ENCODE peak calls at places on chromosomes 1 and 21, in eight cellular contexts. Z is osteoblast, O is endothelial cell of umbilical vein, G is H9, T is AG04450, C is ovary, Y is SK-N-SH, W is left ventricle myocardium inferior. L is an unnamed sample. For H3K27me3, the result is how much of the 10 kb centered on the place peaks cover.

GRCh38 chr1:3776231-3777030 is 3.9 kb downstream of the SMIM1 start:
- DNase-seq in Z (peak), O (no peak), G (no peak), T (no peak), C (no peak), Y (no peak), W (no peak), L (peak)

GRCh38 chr1:59750612-59751395 is 63.9 kb upstream of the HOOK1 start:
- DNase-seq in Z (peak), O (peak), G (no peak), T (peak), C (peak), Y (no peak), W (no peak), L (no peak)

GRCh38 chr21:41809891-41810596 is 43.2 kb upstream of the RIPK4 start:
- DNase-seq in Z (peak), O (no peak), G (no peak), T (no peak), C (no peak), Y (no peak), W (no peak), L (no peak)

GRCh38 chr1:219492676-219493075 is 120.2 kb downstream of the ZC3H11B start:
- DNase-seq in Z (no peak), O (no peak), G (no peak), T (no peak), C (no peak), Y (no peak), W (no peak), L (no peak)

GRCh38 chr1:93594603-93594880 is 87.1 kb downstream of the BCAR3 start:
- DNase-seq in Z (no peak), O (no peak), G (no peak), T (no peak), C (no peak), Y (no peak), W (no peak), L (no peak)

GRCh38 chr1:2208309-2209239 is 14.0 kb upstream of the FAAP20 start:
- DNase-seq in Z (peak), O (peak), G (no peak), T (no peak), C (peak), Y (no peak), W (peak), L (peak)

GRCh38 chr1:176164014-176164678 is 42.9 kb downstream of the COP1 start:
- DNase-seq in Z (no peak), O (no peak), G (no peak), T (no peak), C (no peak), Y (no peak), W (no peak), L (no peak)

GRCh38 chr1:224329484-224329841 is 509 bp downstream of the NVL start:
- DNase-seq in Z (no peak), O (no peak), G (no peak), T (no peak), C (no peak), Y (no peak), W (no peak), L (no peak)

GRCh38 chr1:7333576-7333975 is 437.5 kb upstream of the VAMP3 start:
- DNase-seq in Z (no peak), O (no peak), G (no peak), T (no peak), C (no peak), Y (no peak), W (no peak), L (peak)

GRCh38 chr1:21510885-21511578 is 1.8 kb downstream of the ALPL start:
- DNase-seq in Z (no peak), O (no peak), G (no peak), T (no peak), C (no peak), Y (no peak), W (no peak), L (no peak)
- TF ChIP-seq CTCF in Z (peak), O (no peak), G (peak), T (no peak), C (no peak), Y (no peak), W (no peak), L (peak)

DNA sequence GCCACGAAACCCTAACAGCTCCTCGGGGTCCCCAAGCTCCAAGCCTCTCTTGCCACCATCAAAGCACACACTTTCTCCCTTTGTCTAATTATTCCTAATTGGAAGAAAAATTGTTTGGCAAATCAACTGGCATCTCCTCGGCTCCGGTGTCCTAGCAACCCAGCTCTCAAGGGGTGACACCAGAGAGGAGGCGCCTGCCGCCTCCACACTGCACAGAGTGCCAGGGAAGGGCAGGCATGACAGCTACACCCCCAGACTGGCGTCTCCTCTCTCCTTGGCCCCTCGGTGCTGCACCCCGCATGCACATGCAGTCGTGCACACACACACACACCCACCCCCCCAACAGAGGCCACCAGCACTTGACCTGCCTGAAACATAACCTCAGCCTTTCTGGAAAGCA is 18.1 kb upstream of the GJB5 start:
- DNase-seq in Z (no peak), O (no peak), G (no peak), T (no peak), C (no peak), Y (no peak), W (no peak), L (no peak)
- H3K27me3 ChIP-seq in Z (under half), O (under half), G (under half), T (under half), C (under half), Y (under half), W (half or more), L (under half)

GRCh38 chr21:37659874-37660273 is 256.4 kb downstream of the KCNJ6 start:
- DNase-seq in Z (no peak), O (no peak), G (no peak), T (no peak), C (no peak), Y (no peak), W (no peak), L (no peak)
- TF ChIP-seq CTCF in Z (no peak), O (no peak), G (no peak), T (no peak), C (no peak), Y (no peak), W (no peak), L (no peak)

DNA sequence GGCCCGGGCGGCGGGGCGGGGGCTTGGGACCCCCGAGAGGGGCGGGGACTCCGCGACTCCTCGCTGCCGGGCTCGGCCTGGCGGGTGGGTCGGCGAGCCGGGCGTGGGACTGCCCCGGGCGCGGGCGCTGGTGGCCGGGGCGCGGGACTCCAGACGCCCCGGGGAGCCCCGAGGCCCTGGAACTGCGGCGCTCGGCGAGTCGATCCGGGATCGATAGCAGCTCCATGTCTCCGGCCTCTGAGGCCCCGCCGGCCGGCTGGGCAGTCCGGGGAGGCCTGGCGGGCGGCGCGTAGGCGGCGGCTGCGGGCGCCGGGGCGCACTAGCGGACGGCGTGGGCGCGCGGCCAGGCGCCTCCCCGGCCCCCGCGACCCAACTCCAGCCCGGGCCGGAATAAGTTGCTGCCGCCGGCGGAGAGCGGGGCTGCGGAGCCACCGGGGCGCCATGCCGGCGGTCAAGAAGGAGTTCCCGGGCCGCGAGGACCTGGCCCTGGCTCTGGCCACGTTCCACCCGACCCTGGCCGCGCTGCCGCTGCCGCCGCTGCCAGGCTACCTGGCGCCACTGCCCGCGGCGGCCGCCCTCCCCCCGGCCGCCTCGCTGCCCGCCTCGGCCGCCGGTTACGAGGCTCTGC is 382 bp downstream of the SAMD11 start:
- DNase-seq in Z (peak), O (no peak), G (no peak), T (no peak), C (no peak), Y (peak), W (no peak), L (no peak)
- H3K27me3 ChIP-seq in Z (under half), O (under half), G (half or more), T (under half), C (under half), Y (under half), W (half or more), L (half or more)

GRCh38 chr1:223142269-223142668 is 779 bp downstream of the TLR5 start:
- DNase-seq in Z (no peak), O (no peak), G (no peak), T (no peak), C (peak), Y (no peak), W (no peak), L (peak)

GRCh38 chr1:223142795-223143759 is at the start of gene TLR5:
- DNase-seq in Z (peak), O (peak), G (peak), T (no peak), C (peak), Y (peak), W (peak), L (peak)

GRCh38 chr1:223144914-223145313 is 1.9 kb upstream of the TLR5 start:
- DNase-seq in Z (no peak), O (no peak), G (no peak), T (no peak), C (no peak), Y (no peak), W (no peak), L (no peak)

GRCh38 chr1:223144431-223144830 is 1.4 kb upstream of the TLR5 start:
- DNase-seq in Z (no peak), O (no peak), G (no peak), T (no peak), C (no peak), Y (no peak), W (no peak), L (no peak)

DNA sequence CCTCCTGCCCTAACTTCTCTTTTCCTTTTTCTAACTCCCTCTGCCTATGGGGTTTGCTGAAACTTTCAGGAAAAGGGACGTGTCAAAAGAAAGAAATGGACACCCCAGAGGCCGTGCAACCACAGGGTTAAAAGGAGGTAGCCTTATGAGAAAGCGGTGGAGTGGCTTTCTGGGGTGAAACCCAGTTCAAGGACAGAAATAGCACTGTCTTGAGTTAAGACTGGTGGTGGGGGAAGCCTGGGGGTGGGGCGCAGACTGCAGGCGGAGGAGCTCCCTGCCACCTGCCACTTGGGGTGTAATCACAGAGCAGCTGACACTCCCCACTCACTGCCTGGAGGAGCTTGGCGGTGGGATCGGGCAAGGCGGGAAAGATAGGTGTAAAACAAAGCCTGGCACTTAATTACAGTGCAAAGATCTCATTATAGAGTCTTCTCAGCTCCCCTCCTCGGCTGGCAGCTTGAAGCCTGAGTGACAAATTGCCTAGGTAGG is 756 bp upstream of the TLR5 start:
- DNase-seq in Z (no peak), O (no peak), G (no peak), T (no peak), C (peak), Y (no peak), W (peak), L (no peak)
- TF ChIP-seq CTCF in Z (no peak), O (no peak), G (no peak), T (no peak), C (no peak), Y (no peak), W (no peak), L (no peak)

DNA sequence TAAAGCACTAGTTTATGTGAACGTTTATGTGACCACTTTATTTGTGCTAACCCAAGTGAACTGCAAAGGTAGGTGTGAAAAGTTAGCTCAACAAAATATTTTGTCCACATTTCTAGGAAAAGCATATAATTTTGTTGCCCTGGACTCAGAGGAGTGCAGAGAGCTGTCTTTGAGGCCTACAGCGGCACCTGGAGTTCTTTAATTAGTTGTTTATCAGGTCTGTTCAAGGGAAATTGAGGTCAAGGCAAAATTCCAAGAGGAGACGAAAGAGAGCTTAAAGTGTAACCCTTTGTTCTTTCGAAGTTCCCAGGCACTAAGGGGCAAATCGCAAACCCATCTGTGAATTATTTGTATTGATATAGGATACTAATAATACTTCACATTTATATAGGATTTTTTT is 1.4 kb downstream of the GIPC2 start:
- DNase-seq in Z (peak), O (peak), G (no peak), T (no peak), C (no peak), Y (no peak), W (no peak), L (no peak)
- H3K27me3 ChIP-seq in Z (under half), O (under half), G (under half), T (under half), C (under half), Y (under half), W (under half), L (half or more)

GRCh38 chr1:32447469-32448185 is 17.2 kb upstream of the ZBTB8B start:
- DNase-seq in Z (peak), O (no peak), G (peak), T (peak), C (no peak), Y (no peak), W (no peak), L (peak)

GRCh38 chr1:32454726-32455125 is 10.1 kb upstream of the ZBTB8B start:
- DNase-seq in Z (no peak), O (peak), G (no peak), T (no peak), C (no peak), Y (peak), W (peak), L (peak)

GRCh38 chr1:32448773-32449456 is 16.0 kb upstream of the ZBTB8B start:
- DNase-seq in Z (no peak), O (peak), G (peak), T (no peak), C (no peak), Y (no peak), W (no peak), L (peak)
- TF ChIP-seq CTCF in Z (peak), O (peak), G (peak), T (peak), C (no peak), Y (peak), W (no peak), L (peak)

GRCh38 chr1:211610779-211611556 is 32.0 kb upstream of the SLC30A1 start:
- DNase-seq in Z (no peak), O (no peak), G (no peak), T (no peak), C (no peak), Y (peak), W (peak), L (no peak)

GRCh38 chr1:211613108-211613947 is 34.4 kb upstream of the SLC30A1 start:
- DNase-seq in Z (peak), O (no peak), G (no peak), T (peak), C (no peak), Y (no peak), W (peak), L (no peak)

GRCh38 chr1:211613951-211614350 is 35.0 kb upstream of the SLC30A1 start:
- DNase-seq in Z (no peak), O (no peak), G (no peak), T (no peak), C (no peak), Y (peak), W (no peak), L (no peak)

GRCh38 chr1:211612786-211613107 is 33.8 kb upstream of the SLC30A1 start:
- DNase-seq in Z (no peak), O (no peak), G (no peak), T (no peak), C (no peak), Y (no peak), W (no peak), L (no peak)

DNA sequence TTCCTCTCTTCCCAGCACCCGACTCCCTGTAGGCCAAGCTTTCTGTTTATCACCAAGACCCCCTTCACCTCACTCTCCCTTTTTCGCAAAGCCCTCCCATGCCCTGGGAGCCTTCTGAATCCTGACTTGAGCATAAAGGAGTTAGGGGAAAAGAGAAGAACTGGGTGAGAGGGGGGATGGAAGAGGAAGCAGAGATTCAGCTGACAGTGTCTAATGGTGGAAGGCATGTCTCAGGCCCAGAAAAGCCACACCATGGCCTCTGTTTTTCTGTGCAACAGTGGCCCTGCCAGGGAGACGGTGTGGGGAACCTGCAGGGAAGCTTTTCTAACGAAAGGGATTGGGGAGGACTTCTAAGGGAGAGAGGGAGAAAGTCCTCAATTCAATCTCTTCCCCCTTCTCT is 32.9 kb upstream of the SLC30A1 start:
- DNase-seq in Z (no peak), O (no peak), G (no peak), T (no peak), C (no peak), Y (no peak), W (no peak), L (no peak)
- H3K27me3 ChIP-seq in Z (under half), O (under half), G (under half), T (under half), C (under half), Y (under half), W (under half), L (under half)